ENCODE peak calls at places on chromosomes 13 and 19, in nine cellular contexts. Z, B, U, L, N, C, J, Y and Q are unnamed samples.

GRCh38 chr13:65336106-65336603 is 1894.0 kb downstream of the PCDH9 start:
- DNase-seq in B (no peak), Z (no peak), C (no peak), N (no peak), J (no peak), Y (no peak), U (no peak), L (no peak), Q (no peak)

GRCh38 chr19:2957160-2957559 is 12.4 kb upstream of the ZNF77 start:
- DNase-seq in U (no peak), J (no peak), B (no peak), Z (no peak), N (no peak), Y (no peak), L (no peak), C (no peak), Q (no peak)

GRCh38 chr13:103634066-103634465 is 567.8 kb upstream of the SLC10A2 start:
- DNase-seq in C (no peak), J (no peak), Y (no peak), L (no peak), B (no peak), Z (no peak), N (no peak), U (no peak), Q (no peak)

GRCh38 chr19:31214086-31214485 is 135.2 kb downstream of the TSHZ3 start:
- DNase-seq in U (peak; percentile 100), C (peak; percentile 99), B (peak; percentile 52), Y (peak; percentile 73), N (no peak), J (no peak), Z (peak; percentile 46), L (peak; percentile 98), Q (peak; percentile 100)

GRCh38 chr19:49393871-49394270 is 5.8 kb downstream of the KASH5 start:
- DNase-seq in N (no peak), C (no peak), Y (no peak), J (no peak), Z (no peak), B (no peak), U (no peak), L (no peak), Q (no peak)

GRCh38 chr13:27868639-27869435 is 51.0 kb upstream of the PDX1 start:
- DNase-seq in B (no peak), U (peak; percentile 6), C (peak; percentile 29), Y (no peak), N (no peak), Z (no peak), L (peak; percentile 26), J (no peak), Q (peak; percentile 25)

GRCh38 chr13:102295316-102296048 is 106.4 kb downstream of the FGF14 start:
- DNase-seq in B (no peak), Z (no peak), N (no peak), C (peak; percentile 88), L (peak; percentile 27), U (peak; percentile 58), Y (no peak), J (no peak), Q (peak; percentile 71)

GRCh38 chr13:104975272-104975671 is 1560.2 kb downstream of the EFNB2 start:
- DNase-seq in J (no peak), Z (no peak), L (no peak), B (no peak), Y (no peak), U (no peak), N (no peak), C (no peak), Q (no peak)

GRCh38 chr13:39052944-39053343 is 14.7 kb downstream of the NHLRC3 start:
- DNase-seq in C (no peak), N (no peak), B (no peak), Y (no peak), U (no peak), L (no peak), Z (no peak), J (no peak), Q (no peak)

GRCh38 chr13:44407891-44408290 is 34.3 kb downstream of the SERP2 start:
- DNase-seq in Z (no peak), L (no peak), C (no peak), N (no peak), Y (no peak), B (no peak), J (no peak), U (no peak), Q (no peak)

GRCh38 chr19:19613456-19613855 is 5.0 kb downstream of the PBX4 start:
- DNase-seq in B (no peak), Y (no peak), U (peak; percentile 73), Z (no peak), J (no peak), L (peak; percentile 81), C (peak; percentile 55), N (no peak), Q (no peak)

GRCh38 chr13:43473437-43473836 is 313.3 kb downstream of the ENOX1 start:
- DNase-seq in Y (no peak), N (no peak), J (peak; percentile 16), C (peak; percentile 3), U (no peak), B (no peak), L (no peak), Z (no peak), Q (peak; percentile 14)

GRCh38 chr19:16587031-16588023 is 15.1 kb upstream of the SLC35E1 start:
- DNase-seq in L (no peak), Y (no peak), C (peak; percentile 71), J (no peak), Z (peak; percentile 48), B (no peak), U (peak; percentile 69), N (peak; percentile 34), Q (no peak)

GRCh38 chr19:54430306-54431254 is 15.3 kb downstream of the TTYH1 start:
- DNase-seq in J (no peak), Z (no peak), L (peak; percentile 34), N (peak; percentile 91), Y (peak; percentile 41), U (no peak), B (peak; percentile 31), C (peak; percentile 67), Q (peak; percentile 46)

GRCh38 chr13:78993792-78994191 is 334.8 kb upstream of the OBI1 start:
- DNase-seq in Y (no peak), B (no peak), N (no peak), J (no peak), L (no peak), C (no peak), U (no peak), Z (no peak), Q (no peak)

GRCh38 chr13:50126378-50127016 is 111.3 kb downstream of the KCNRG start:
- DNase-seq in N (peak; percentile 25), Z (peak; percentile 27), Y (no peak), L (peak; percentile 35), C (peak; percentile 9), U (peak; percentile 58), B (peak; percentile 30), J (peak; percentile 3), Q (peak; percentile 56)